ENCODE peak calls at places on chromosomes 16 and 17, in four cellular contexts. K, F, E and R are unnamed samples.

GRCh38 chr17:39194985-39195524 is 2.4 kb downstream of the CACNB1 start:
- DNase-seq in E (no peak), F (no peak), K (no peak), R (no peak)

GRCh38 chr16:29790949-29791844 is 646 bp downstream of the KIF22 start:
- DNase-seq in K (no peak), F (no peak), E (no peak), R (no peak)

GRCh38 chr16:27436921-27437650 is 35.1 kb downstream of the IL21R start:
- DNase-seq in F (no peak), K (no peak), E (no peak), R (no peak)

GRCh38 chr16:83813818-83814653 is 6.3 kb downstream of the HSBP1 start:
- DNase-seq in E (no peak), F (peak; percentile 78), K (no peak), R (no peak)

GRCh38 chr17:49360796-49361128 is 1.3 kb downstream of the ZNF652 start:
- DNase-seq in K (no peak), F (no peak), E (no peak), R (no peak)

GRCh38 chr16:89072216-89073130 is 21.2 kb upstream of the ACSF3 start:
- DNase-seq in E (no peak), K (no peak), F (no peak), R (no peak)

GRCh38 chr17:10844667-10845387 is 6.9 kb upstream of the PIRT start:
- DNase-seq in F (peak; percentile 70), K (peak; percentile 78), E (peak; percentile 41), R (no peak)

GRCh38 chr16:88956546-88957455 is 20.2 kb downstream of the CBFA2T3 start:
- DNase-seq in K (no peak), E (no peak), F (no peak), R (no peak)

GRCh38 chr16:23535901-23536300 is 21.2 kb downstream of the EARS2 start:
- DNase-seq in F (no peak), K (no peak), E (no peak), R (no peak)

GRCh38 chr16:16021988-16022682 is 72.7 kb downstream of the ABCC1 start:
- DNase-seq in K (peak; percentile 98), E (peak; percentile 62), F (peak; percentile 99), R (no peak)